ENCODE peak calls at places on chromosome 5, in ten cellular contexts. N is vagina, W is spleen, K is AG10803, I is fibroblast of the aortic adventitia, Z is psoas muscle, C is astrocyte of the cerebellum, M is colonic mucosa, X is mesothelial cell of epicardium, B is kidney. U is an unnamed sample.

GRCh38 chr5:140568664-140569063 is 4.0 kb downstream of the SLC35A4 start:
- DNase-seq in N (no peak), W (no peak), K (no peak), I (no peak), Z (no peak), C (no peak), M (no peak), X (no peak), B (peak; percentile 49), U (no peak)

GRCh38 chr5:150160448-150161069 is 4.9 kb upstream of the PDGFRB start:
- DNase-seq in N (no peak), W (no peak), K (no peak), I (no peak), Z (no peak), C (no peak), M (no peak), X (no peak), B (no peak), U (no peak)

GRCh38 chr5:160367261-160367660 is 3.2 kb downstream of the C1QTNF2 start:
- DNase-seq in N (no peak), W (no peak), K (no peak), I (no peak), Z (no peak), C (no peak), M (no peak), X (no peak), B (no peak), U (no peak)

GRCh38 chr5:114898602-114899001 is 271.1 kb downstream of the TRIM36 start:
- DNase-seq in N (no peak), W (no peak), K (no peak), I (no peak), Z (no peak), C (no peak), M (no peak), X (no peak), B (no peak), U (no peak)

GRCh38 chr5:27706832-27707231 is 668.4 kb upstream of the CDH9 start:
- DNase-seq in N (no peak), W (no peak), K (no peak), I (peak; percentile 2), Z (no peak), C (no peak), M (no peak), X (no peak), B (no peak), U (no peak)

GRCh38 chr5:35781181-35781580 is 75.5 kb upstream of the IL7R start:
- DNase-seq in N (no peak), W (no peak), K (peak; percentile 79), I (no peak), Z (no peak), C (no peak), M (no peak), X (no peak), B (no peak), U (no peak)

GRCh38 chr5:141637693-141638419 is 1.1 kb downstream of the RELL2 start:
- DNase-seq in N (peak; percentile 82), W (peak; percentile 92), K (peak; percentile 34), I (peak; percentile 38), Z (peak; percentile 70), C (no peak), M (peak; percentile 70), X (no peak), B (peak; percentile 89), U (peak; percentile 58)

GRCh38 chr5:14112998-14113652 is 30.0 kb upstream of the TRIO start:
- DNase-seq in N (no peak), W (no peak), K (no peak), I (no peak), Z (no peak), C (no peak), M (peak; percentile 75), X (no peak), B (no peak), U (no peak)

GRCh38 chr5:93621340-93621872 is 38.4 kb downstream of the NR2F1 start:
- DNase-seq in N (peak; percentile 92), W (peak; percentile 86), K (peak; percentile 31), I (no peak), Z (peak; percentile 82), C (no peak), M (peak; percentile 82), X (no peak), B (peak; percentile 95), U (no peak)

GRCh38 chr5:178069909-178070308 is 43.4 kb upstream of the N4BP3 start:
- DNase-seq in N (no peak), W (peak; percentile 78), K (no peak), I (peak; percentile 22), Z (no peak), C (no peak), M (peak; percentile 32), X (no peak), B (no peak), U (peak; percentile 24)

GRCh38 chr5:43773032-43773830 is 170.3 kb downstream of the NNT start:
- DNase-seq in N (no peak), W (no peak), K (peak; percentile 91), I (peak; percentile 94), Z (no peak), C (peak; percentile 60), M (no peak), X (no peak), B (no peak), U (no peak)

GRCh38 chr5:122515709-122516431 is 203.8 kb downstream of the SNCAIP start:
- DNase-seq in N (no peak), W (no peak), K (peak; percentile 79), I (peak; percentile 88), Z (no peak), C (peak; percentile 82), M (no peak), X (no peak), B (no peak), U (peak; percentile 17)

GRCh38 chr5:72387985-72388384 is 67.8 kb downstream of the PTCD2 start:
- DNase-seq in N (no peak), W (no peak), K (peak; percentile 84), I (peak; percentile 90), Z (no peak), C (peak; percentile 51), M (no peak), X (no peak), B (no peak), U (no peak)

DNA sequence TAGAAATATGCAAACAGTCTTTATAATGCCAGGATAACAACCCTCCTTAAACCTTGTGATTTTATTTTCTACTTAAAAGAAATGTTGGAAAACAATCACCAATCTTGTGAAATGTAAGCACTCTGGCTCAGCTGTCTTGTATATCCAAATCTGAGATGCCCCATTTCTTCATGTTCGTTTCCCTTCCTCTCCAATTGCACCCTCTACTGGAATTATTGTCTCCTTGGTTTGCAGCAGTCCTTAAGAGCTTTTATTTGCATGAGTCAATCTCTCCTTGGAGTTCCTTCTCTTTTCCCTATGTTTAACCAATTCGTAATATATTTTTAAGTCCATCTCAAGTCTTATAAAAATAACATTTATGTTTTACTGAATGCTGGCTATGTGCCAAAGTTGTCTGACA is 362.0 kb upstream of the CDH10 start:
- DNase-seq in N (no peak), W (no peak), K (peak; percentile 83), I (peak; percentile 3), Z (no peak), C (peak; percentile 9), M (no peak), X (no peak), B (no peak), U (no peak)
- TF ChIP-seq CTCF in N (no peak), W (no peak), K (peak; percentile 76), I (no peak), Z (no peak), C (peak; percentile 30), M (no peak), X (no peak), B (no peak), U (no peak)

DNA sequence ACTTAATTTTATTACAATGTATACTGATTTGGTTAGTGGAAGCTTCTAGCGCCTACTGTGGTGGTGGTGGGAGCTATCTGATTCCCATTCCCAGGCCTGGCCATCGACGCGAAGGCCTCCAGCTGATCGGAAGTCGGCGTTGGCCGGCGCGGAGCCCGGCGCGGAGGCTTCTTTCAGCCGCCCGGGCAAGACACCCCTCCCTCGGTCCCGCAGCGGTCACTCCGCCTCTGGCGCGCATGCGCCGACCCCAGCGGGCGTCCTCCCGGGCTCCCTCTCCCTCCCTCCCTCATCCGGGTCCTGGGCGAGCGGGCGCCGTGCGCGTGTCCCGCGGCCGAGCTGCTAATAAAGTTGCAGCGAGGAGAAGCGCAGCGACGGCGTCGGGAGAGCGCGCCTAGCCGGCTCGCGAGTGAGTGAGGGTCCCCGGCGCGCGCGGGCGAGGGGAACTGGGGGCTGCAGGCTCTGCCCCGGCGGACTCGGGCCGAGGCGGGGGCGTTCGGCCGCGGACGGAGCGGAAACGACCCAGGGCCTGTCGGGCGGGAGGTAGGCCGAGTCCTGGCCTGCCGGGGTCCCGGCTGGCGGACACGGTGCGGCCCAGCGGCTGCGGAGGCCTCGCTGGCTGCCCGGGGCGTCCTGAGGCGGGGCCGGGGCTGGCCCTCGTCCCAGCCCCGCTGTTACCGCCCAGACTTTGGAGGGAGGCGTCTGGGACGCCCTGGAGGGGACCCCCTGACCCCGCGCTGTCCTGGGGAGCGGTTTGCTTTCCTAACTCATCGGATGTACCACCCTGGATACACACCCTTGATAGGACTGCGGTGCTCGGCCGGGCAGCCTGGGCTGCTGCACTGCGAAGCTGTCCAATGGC is at the start of gene SMAD5:
- DNase-seq in N (peak; percentile 93), W (peak; percentile 98), K (peak; percentile 94), I (peak; percentile 94), Z (peak; percentile 98), C (peak; percentile 87), M (peak; percentile 95), X (peak; percentile 96), B (peak; percentile 99), U (peak; percentile 83)
- TF ChIP-seq CTCF in N (no peak), W (no peak), K (no peak), I (no peak), Z (no peak), C (peak; percentile 11), M (no peak), X (no peak), B (no peak), U (no peak)

GRCh38 chr5:4410151-4410550 is 730.0 kb upstream of the ADAMTS16 start:
- DNase-seq in N (no peak), W (no peak), K (no peak), I (no peak), Z (no peak), C (no peak), M (no peak), X (no peak), B (no peak), U (no peak)

GRCh38 chr5:4413996-4414395 is 726.1 kb upstream of the ADAMTS16 start:
- DNase-seq in N (no peak), W (no peak), K (no peak), I (no peak), Z (no peak), C (no peak), M (no peak), X (no peak), B (no peak), U (no peak)

DNA sequence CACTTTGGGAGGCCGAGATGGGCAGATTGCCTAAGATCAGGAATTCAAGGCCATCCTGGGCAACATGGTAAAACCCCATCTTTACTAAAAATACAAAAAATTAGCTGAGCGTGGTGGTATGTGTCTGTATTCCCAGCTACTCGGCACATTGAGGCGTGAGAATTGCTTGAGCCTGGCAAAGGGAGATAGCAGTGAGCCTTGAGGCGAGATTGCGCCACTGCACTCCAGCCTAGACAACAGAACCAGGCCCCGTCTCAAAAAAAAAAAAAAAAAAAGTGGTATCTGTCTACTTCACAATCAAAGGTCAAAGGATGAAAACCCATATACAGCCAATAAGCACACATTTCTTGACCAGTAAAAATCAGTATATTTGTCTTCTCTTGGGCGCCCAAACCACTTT is 728.5 kb upstream of the ADAMTS16 start:
- DNase-seq in N (no peak), W (no peak), K (no peak), I (no peak), Z (no peak), C (no peak), M (no peak), X (no peak), B (no peak), U (no peak)
- TF ChIP-seq CTCF in N (no peak), W (no peak), K (no peak), I (no peak), Z (no peak), C (no peak), M (no peak), X (peak; percentile 9), B (no peak), U (no peak)

GRCh38 chr5:91864902-91865420 is 481.8 kb upstream of the ARRDC3 start:
- DNase-seq in N (no peak), W (no peak), K (no peak), I (no peak), Z (no peak), C (no peak), M (no peak), X (no peak), B (no peak), U (no peak)
- TF ChIP-seq CTCF in N (no peak), W (no peak), K (no peak), I (no peak), Z (no peak), C (peak; percentile 2), M (no peak), X (no peak), B (no peak), U (no peak)